ENCODE peak calls at places on chromosomes 7 and 10, in six cellular contexts. O, G, Y, U, B and E are unnamed samples.

GRCh38 chr10:87090779-87091178 is 3.9 kb downstream of the GLUD1 start:
- DNase-seq in O (no peak), G (no peak), Y (no peak), U (no peak), B (no peak), E (no peak)

GRCh38 chr10:62011558-62011957 is 110.1 kb downstream of the ARID5B start:
- DNase-seq in O (no peak), G (no peak), Y (no peak), U (no peak), B (no peak), E (no peak)

GRCh38 chr10:34319197-34319846 is 495.8 kb downstream of the PARD3 start:
- DNase-seq in O (peak), G (peak), Y (peak), U (peak), B (no peak), E (no peak)

GRCh38 chr10:17075510-17075909 is 54.1 kb downstream of the CUBN start:
- DNase-seq in O (peak), G (peak), Y (peak), U (no peak), B (no peak), E (no peak)

GRCh38 chr7:151736403-151736909 is 140.5 kb downstream of the PRKAG2 start:
- DNase-seq in O (peak), G (peak), Y (peak), U (peak), B (no peak), E (peak)

GRCh38 chr7:29330136-29330535 is 135.6 kb downstream of the CHN2 start:
- DNase-seq in O (no peak), G (no peak), Y (no peak), U (no peak), B (no peak), E (no peak)

GRCh38 chr7:111535142-111535541 is 27.1 kb downstream of the IMMP2L start:
- DNase-seq in O (no peak), G (no peak), Y (no peak), U (no peak), B (no peak), E (no peak)

GRCh38 chr10:45235823-45236222 is 79.6 kb downstream of the OR13A1 start:
- DNase-seq in O (peak), G (no peak), Y (peak), U (no peak), B (no peak), E (no peak)

GRCh38 chr7:112556633-112557032 is 75.8 kb downstream of the LSMEM1 start:
- DNase-seq in O (no peak), G (no peak), Y (no peak), U (no peak), B (no peak), E (no peak)

GRCh38 chr10:44809652-44810051 is 101.5 kb upstream of the TMEM72 start:
- DNase-seq in O (peak), G (no peak), Y (peak), U (peak), B (no peak), E (peak)

GRCh38 chr7:72292118-72292517 is 120.0 kb downstream of the CALN1 start:
- DNase-seq in O (no peak), G (no peak), Y (no peak), U (no peak), B (no peak), E (no peak)

GRCh38 chr10:103833731-103834365 is 21.5 kb downstream of the SH3PXD2A start:
- DNase-seq in O (peak), G (no peak), Y (peak), U (peak), B (no peak), E (no peak)

GRCh38 chr10:6729071-6729773 is 149.1 kb upstream of the PRKCQ start:
- DNase-seq in O (peak), G (no peak), Y (peak), U (no peak), B (no peak), E (no peak)

GRCh38 chr10:87659571-87660483 is at the start of gene PAPSS2:
- DNase-seq in O (peak), G (no peak), Y (peak), U (peak), B (no peak), E (peak)